ENCODE peak calls at places on chromosomes 3 and 15, in eight cellular contexts. B, G, E, I, M, U, H and A are unnamed samples.

GRCh38 chr15:66997212-66997611 is 68.2 kb upstream of the SMAD3 start:
- DNase-seq in E (no peak), H (no peak), B (no peak), M (no peak), U (peak; percentile 61), I (no peak), G (no peak), A (no peak)

GRCh38 chr3:184676927-184677326 is 34.9 kb downstream of the MAGEF1 start:
- DNase-seq in H (no peak), M (no peak), U (no peak), G (no peak), I (no peak), B (peak; percentile 76), E (no peak), A (no peak)

GRCh38 chr3:157447026-157447694 is 10.5 kb downstream of the PTX3 start:
- DNase-seq in E (no peak), H (no peak), B (peak; percentile 46), I (no peak), U (no peak), M (no peak), G (no peak), A (no peak)

GRCh38 chr15:74657846-74658245 is 38.0 kb downstream of the EDC3 start:
- DNase-seq in I (no peak), G (no peak), U (no peak), B (no peak), E (no peak), M (no peak), H (no peak), A (no peak)

GRCh38 chr3:160951677-160952487 is 153.3 kb downstream of the B3GALNT1 start:
- DNase-seq in E (no peak), H (no peak), U (no peak), B (no peak), M (no peak), I (no peak), G (no peak), A (no peak)

GRCh38 chr3:26963356-26963742 is 340.8 kb downstream of the LRRC3B start:
- DNase-seq in H (no peak), M (no peak), U (no peak), E (peak; percentile 39), G (no peak), B (no peak), I (no peak), A (no peak)

GRCh38 chr3:133466531-133467386 is 66.9 kb downstream of the BFSP2 start:
- DNase-seq in G (no peak), B (no peak), M (no peak), H (no peak), E (peak; percentile 48), I (no peak), U (no peak), A (no peak)

GRCh38 chr3:134377896-134378295 is 3.6 kb upstream of the AMOTL2 start:
- DNase-seq in M (no peak), G (no peak), E (no peak), I (no peak), U (no peak), B (no peak), H (no peak), A (no peak)

GRCh38 chr3:70501596-70501995 is 189.2 kb upstream of the MDFIC2 start:
- DNase-seq in H (no peak), E (no peak), G (no peak), B (no peak), I (no peak), M (no peak), U (no peak), A (no peak)

GRCh38 chr15:54307252-54307902 is 329.1 kb downstream of the UNC13C start:
- DNase-seq in M (no peak), B (no peak), U (no peak), E (no peak), I (no peak), H (no peak), G (no peak), A (no peak)

GRCh38 chr3:165641569-165642310 is 195.5 kb downstream of the BCHE start:
- DNase-seq in H (no peak), B (no peak), U (no peak), M (no peak), E (no peak), I (no peak), G (no peak), A (no peak)

GRCh38 chr3:105891101-105891500 is 22.3 kb upstream of the CBLB start:
- DNase-seq in G (no peak), M (no peak), U (no peak), I (no peak), B (no peak), H (no peak), E (no peak), A (no peak)